ENCODE peak calls at places on chromosome 7, in ten cellular contexts. One of them, this sample, is unnamed.

GRCh38 chr7:91264924-91265681 is 870 bp downstream of the FZD1 start:
- DNase-seq in prostate gland: peak
- DNase-seq in heart left ventricle: peak
- DNase-seq in testis: peak
- DNase-seq in sigmoid colon: peak
- DNase-seq in NB4: peak
- DNase-seq in suprapubic skin: peak
- DNase-seq in GM12878: no peak
- DNase-seq in endothelial cell of umbilical vein: peak
- DNase-seq in GM12892: peak
- DNase-seq in this sample: no peak

GRCh38 chr7:25619963-25620799 is 391.9 kb upstream of the NPVF start:
- DNase-seq in prostate gland: peak
- DNase-seq in heart left ventricle: no peak
- DNase-seq in testis: peak
- DNase-seq in sigmoid colon: no peak
- DNase-seq in NB4: peak
- DNase-seq in suprapubic skin: no peak
- DNase-seq in GM12878: no peak
- DNase-seq in endothelial cell of umbilical vein: no peak
- DNase-seq in GM12892: no peak
- DNase-seq in this sample: no peak

GRCh38 chr7:40709077-40709964 is 574.5 kb downstream of the SUGCT start:
- DNase-seq in prostate gland: no peak
- DNase-seq in heart left ventricle: no peak
- DNase-seq in testis: no peak
- DNase-seq in sigmoid colon: no peak
- DNase-seq in NB4: no peak
- DNase-seq in suprapubic skin: no peak
- DNase-seq in GM12878: no peak
- DNase-seq in endothelial cell of umbilical vein: no peak
- DNase-seq in GM12892: no peak
- DNase-seq in this sample: no peak

GRCh38 chr7:117401293-117402002 is 25.8 kb downstream of the ASZ1 start:
- DNase-seq in prostate gland: no peak
- DNase-seq in heart left ventricle: no peak
- DNase-seq in testis: no peak
- DNase-seq in sigmoid colon: no peak
- DNase-seq in NB4: peak
- DNase-seq in suprapubic skin: no peak
- DNase-seq in GM12878: no peak
- DNase-seq in endothelial cell of umbilical vein: no peak
- DNase-seq in GM12892: no peak
- DNase-seq in this sample: no peak

GRCh38 chr7:41538810-41539724 is 163.8 kb downstream of the INHBA start:
- DNase-seq in prostate gland: no peak
- DNase-seq in heart left ventricle: no peak
- DNase-seq in testis: no peak
- DNase-seq in sigmoid colon: no peak
- DNase-seq in NB4: no peak
- DNase-seq in suprapubic skin: no peak
- DNase-seq in GM12878: no peak
- DNase-seq in endothelial cell of umbilical vein: no peak
- DNase-seq in GM12892: no peak
- DNase-seq in this sample: no peak

GRCh38 chr7:121489440-121489839 is 93.3 kb upstream of the FAM3C start:
- DNase-seq in prostate gland: no peak
- DNase-seq in heart left ventricle: no peak
- DNase-seq in testis: no peak
- DNase-seq in sigmoid colon: no peak
- DNase-seq in NB4: no peak
- DNase-seq in suprapubic skin: no peak
- DNase-seq in GM12878: no peak
- DNase-seq in endothelial cell of umbilical vein: no peak
- DNase-seq in GM12892: no peak
- DNase-seq in this sample: no peak

GRCh38 chr7:6443372-6443941 is 4.3 kb downstream of the DAGLB start:
- DNase-seq in prostate gland: no peak
- DNase-seq in heart left ventricle: no peak
- DNase-seq in testis: no peak
- DNase-seq in sigmoid colon: no peak
- DNase-seq in NB4: no peak
- DNase-seq in suprapubic skin: no peak
- DNase-seq in GM12878: no peak
- DNase-seq in endothelial cell of umbilical vein: peak
- DNase-seq in GM12892: no peak
- DNase-seq in this sample: no peak

GRCh38 chr7:132575336-132575986 is 809 bp downstream of the PLXNA4 start:
- DNase-seq in prostate gland: no peak
- DNase-seq in heart left ventricle: peak
- DNase-seq in testis: peak
- DNase-seq in sigmoid colon: peak
- DNase-seq in NB4: peak
- DNase-seq in suprapubic skin: no peak
- DNase-seq in GM12878: no peak
- DNase-seq in endothelial cell of umbilical vein: peak
- DNase-seq in GM12892: no peak
- DNase-seq in this sample: no peak

GRCh38 chr7:1028044-1028770 is 16.1 kb upstream of the GPR146 start:
- DNase-seq in prostate gland: peak
- DNase-seq in heart left ventricle: peak
- DNase-seq in testis: peak
- DNase-seq in sigmoid colon: peak
- DNase-seq in NB4: peak
- DNase-seq in suprapubic skin: peak
- DNase-seq in GM12878: no peak
- DNase-seq in endothelial cell of umbilical vein: peak
- DNase-seq in GM12892: peak
- DNase-seq in this sample: no peak
- TF ChIP-seq POLR2A in prostate gland: peak
- TF ChIP-seq POLR2A in heart left ventricle: peak
- TF ChIP-seq POLR2A in testis: no peak
- TF ChIP-seq POLR2A in sigmoid colon: peak
- TF ChIP-seq POLR2A in NB4: peak
- TF ChIP-seq POLR2A in suprapubic skin: peak
- TF ChIP-seq POLR2A in GM12878: peak
- TF ChIP-seq POLR2A in endothelial cell of umbilical vein: peak
- TF ChIP-seq POLR2A in GM12892: peak
- TF ChIP-seq POLR2A in this sample: no peak

DNA sequence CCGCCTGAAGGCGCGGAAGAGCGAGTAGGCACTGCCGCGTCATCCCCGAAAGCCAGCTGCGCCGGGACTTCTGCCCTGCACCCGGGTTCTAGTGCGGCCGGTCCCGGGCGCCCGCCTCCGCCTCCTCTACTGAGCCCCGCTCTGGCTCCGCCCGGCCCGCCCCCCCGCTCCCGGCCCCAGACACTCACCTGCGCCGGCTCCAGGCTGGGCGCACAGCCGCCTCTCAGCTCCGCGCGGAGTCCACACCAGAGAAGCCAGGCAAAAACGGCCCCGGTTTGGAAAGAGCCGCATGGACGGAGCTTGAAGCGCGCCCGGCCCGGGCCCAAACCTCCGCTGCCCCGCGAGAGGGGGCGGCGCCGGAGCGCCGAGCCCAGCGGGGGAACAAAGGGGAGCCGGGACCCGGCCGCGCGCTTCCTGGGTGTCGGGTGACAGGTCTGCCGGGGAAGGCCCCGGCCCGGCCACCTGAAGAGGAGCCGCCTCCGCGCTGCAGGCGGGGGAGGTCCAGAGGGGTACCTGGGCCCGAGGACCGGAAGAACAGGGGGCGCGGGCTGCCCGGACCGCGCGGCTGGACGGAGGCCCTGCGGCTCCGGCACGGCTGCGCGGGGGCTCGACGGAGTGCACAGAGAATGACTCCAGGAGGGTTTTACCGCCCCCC is 168.2 kb downstream of the NRF1 start:
- DNase-seq in prostate gland: peak
- DNase-seq in heart left ventricle: no peak
- DNase-seq in testis: no peak
- DNase-seq in sigmoid colon: no peak
- DNase-seq in NB4: no peak
- DNase-seq in suprapubic skin: no peak
- DNase-seq in GM12878: no peak
- DNase-seq in endothelial cell of umbilical vein: no peak
- DNase-seq in GM12892: peak
- DNase-seq in this sample: no peak
- TF ChIP-seq POLR2A in prostate gland: peak
- TF ChIP-seq POLR2A in heart left ventricle: no peak
- TF ChIP-seq POLR2A in testis: no peak
- TF ChIP-seq POLR2A in sigmoid colon: no peak
- TF ChIP-seq POLR2A in NB4: peak
- TF ChIP-seq POLR2A in suprapubic skin: no peak
- TF ChIP-seq POLR2A in GM12878: peak
- TF ChIP-seq POLR2A in endothelial cell of umbilical vein: no peak
- TF ChIP-seq POLR2A in GM12892: no peak
- TF ChIP-seq POLR2A in this sample: no peak

GRCh38 chr7:95690367-95690947 is 81.9 kb upstream of the DYNC1I1 start:
- DNase-seq in prostate gland: no peak
- DNase-seq in heart left ventricle: peak
- DNase-seq in testis: no peak
- DNase-seq in sigmoid colon: no peak
- DNase-seq in NB4: peak
- DNase-seq in suprapubic skin: no peak
- DNase-seq in GM12878: peak
- DNase-seq in endothelial cell of umbilical vein: peak
- DNase-seq in GM12892: no peak
- DNase-seq in this sample: no peak

GRCh38 chr7:95691464-95691863 is 80.9 kb upstream of the DYNC1I1 start:
- DNase-seq in prostate gland: peak
- DNase-seq in heart left ventricle: no peak
- DNase-seq in testis: no peak
- DNase-seq in sigmoid colon: no peak
- DNase-seq in NB4: no peak
- DNase-seq in suprapubic skin: no peak
- DNase-seq in GM12878: no peak
- DNase-seq in endothelial cell of umbilical vein: no peak
- DNase-seq in GM12892: no peak
- DNase-seq in this sample: no peak

GRCh38 chr7:95688931-95689453 is 83.4 kb upstream of the DYNC1I1 start:
- DNase-seq in prostate gland: peak
- DNase-seq in heart left ventricle: no peak
- DNase-seq in testis: no peak
- DNase-seq in sigmoid colon: no peak
- DNase-seq in NB4: no peak
- DNase-seq in suprapubic skin: no peak
- DNase-seq in GM12878: no peak
- DNase-seq in endothelial cell of umbilical vein: no peak
- DNase-seq in GM12892: no peak
- DNase-seq in this sample: no peak

GRCh38 chr7:95694334-95694733 is 78.0 kb upstream of the DYNC1I1 start:
- DNase-seq in prostate gland: no peak
- DNase-seq in heart left ventricle: no peak
- DNase-seq in testis: no peak
- DNase-seq in sigmoid colon: no peak
- DNase-seq in NB4: no peak
- DNase-seq in suprapubic skin: no peak
- DNase-seq in GM12878: no peak
- DNase-seq in endothelial cell of umbilical vein: no peak
- DNase-seq in GM12892: no peak
- DNase-seq in this sample: no peak

DNA sequence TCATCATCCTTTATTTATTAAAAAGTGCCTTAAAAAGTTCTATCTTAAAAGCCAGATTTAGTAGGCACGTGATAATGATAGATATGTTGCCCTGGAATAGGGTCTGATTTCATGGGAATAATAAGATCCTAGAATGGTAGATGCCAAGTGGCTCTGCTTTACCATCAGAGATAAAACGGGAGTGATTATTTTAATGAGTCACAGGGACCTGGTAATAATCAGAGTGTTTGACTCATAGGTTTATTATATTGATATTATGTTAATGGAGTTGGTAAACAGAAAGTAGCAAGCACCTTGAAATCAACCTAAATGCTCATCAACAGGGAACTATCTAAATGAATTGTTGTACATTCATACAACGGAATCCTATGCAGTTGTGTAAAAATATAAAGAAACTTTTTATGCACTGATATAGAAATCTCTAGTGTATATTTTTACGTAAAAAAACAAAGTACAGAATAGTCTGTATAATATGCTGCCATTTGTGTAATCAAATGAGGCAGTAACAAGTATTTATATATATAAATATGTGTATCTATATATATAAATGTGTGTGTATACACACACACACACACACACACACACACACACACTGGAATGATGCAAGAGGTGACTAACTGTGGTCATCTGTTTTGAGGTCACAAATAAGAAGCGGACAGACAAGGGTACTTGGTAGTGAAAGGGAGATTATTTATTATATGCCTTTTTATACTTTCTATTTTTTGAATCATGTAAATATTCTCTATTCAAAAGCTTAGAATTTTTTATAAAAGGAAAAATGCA is 78.6 kb upstream of the DYNC1I1 start:
- DNase-seq in prostate gland: no peak
- DNase-seq in heart left ventricle: no peak
- DNase-seq in testis: no peak
- DNase-seq in sigmoid colon: no peak
- DNase-seq in NB4: peak
- DNase-seq in suprapubic skin: no peak
- DNase-seq in GM12878: no peak
- DNase-seq in endothelial cell of umbilical vein: no peak
- DNase-seq in GM12892: no peak
- DNase-seq in this sample: no peak
- TF ChIP-seq POLR2A in prostate gland: no peak
- TF ChIP-seq POLR2A in heart left ventricle: no peak
- TF ChIP-seq POLR2A in testis: no peak
- TF ChIP-seq POLR2A in sigmoid colon: no peak
- TF ChIP-seq POLR2A in NB4: no peak
- TF ChIP-seq POLR2A in suprapubic skin: no peak
- TF ChIP-seq POLR2A in GM12878: no peak
- TF ChIP-seq POLR2A in endothelial cell of umbilical vein: no peak
- TF ChIP-seq POLR2A in GM12892: no peak
- TF ChIP-seq POLR2A in this sample: no peak

DNA sequence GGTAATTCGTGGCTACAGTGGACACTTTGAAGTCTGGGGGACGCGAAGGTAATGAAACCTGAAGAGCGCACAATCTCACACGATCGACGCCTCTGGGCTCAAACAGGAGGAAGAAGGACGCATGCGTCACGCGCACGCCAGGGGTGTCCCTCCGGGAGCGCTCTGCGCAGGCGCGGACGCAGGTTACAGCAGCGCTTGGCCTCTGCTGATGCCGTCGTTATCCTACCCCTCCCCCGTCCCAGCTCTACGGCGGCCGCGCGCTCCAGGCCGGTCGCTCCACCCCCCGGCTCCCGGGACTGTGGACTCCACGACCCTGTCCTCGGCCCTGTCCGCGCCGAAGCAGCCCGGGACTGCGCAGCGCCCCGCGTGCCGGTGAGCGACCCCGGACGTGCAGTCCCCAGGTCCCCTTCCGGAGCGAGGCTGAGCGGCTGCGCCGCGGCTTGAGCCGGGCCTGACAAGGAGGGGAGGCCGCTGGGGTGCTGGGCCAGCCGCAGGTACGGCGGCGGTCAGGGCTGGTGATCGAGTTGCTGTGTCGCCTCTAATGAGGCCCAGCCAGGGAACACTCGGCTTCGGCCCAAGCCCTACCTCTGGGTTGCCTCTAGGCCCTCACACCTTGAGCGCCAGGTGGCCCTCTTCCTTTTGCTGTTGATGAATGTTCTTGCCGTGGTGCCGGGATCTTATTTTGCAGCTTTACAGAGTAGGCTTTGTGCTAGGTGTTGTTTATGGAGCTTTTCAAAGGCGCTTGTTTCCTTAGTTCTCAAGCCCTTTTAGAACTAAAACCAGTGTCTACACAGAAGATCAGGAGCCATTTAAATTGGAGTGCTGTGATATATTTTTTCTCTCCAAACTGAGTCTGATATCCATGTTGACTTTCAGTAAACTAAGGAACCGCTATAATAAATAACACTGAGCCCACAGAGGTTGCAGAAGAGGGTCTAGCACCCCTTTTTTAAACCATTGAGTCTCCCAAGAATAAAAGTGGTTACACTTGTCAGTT is at the start of gene TMEM106B:
- DNase-seq in prostate gland: peak
- DNase-seq in heart left ventricle: peak
- DNase-seq in testis: peak
- DNase-seq in sigmoid colon: peak
- DNase-seq in NB4: peak
- DNase-seq in suprapubic skin: peak
- DNase-seq in GM12878: peak
- DNase-seq in endothelial cell of umbilical vein: peak
- DNase-seq in GM12892: peak
- DNase-seq in this sample: peak
- TF ChIP-seq POLR2A in prostate gland: peak
- TF ChIP-seq POLR2A in heart left ventricle: peak
- TF ChIP-seq POLR2A in testis: peak
- TF ChIP-seq POLR2A in sigmoid colon: peak
- TF ChIP-seq POLR2A in NB4: peak
- TF ChIP-seq POLR2A in suprapubic skin: peak
- TF ChIP-seq POLR2A in GM12878: peak
- TF ChIP-seq POLR2A in endothelial cell of umbilical vein: peak
- TF ChIP-seq POLR2A in GM12892: peak
- TF ChIP-seq POLR2A in this sample: peak